ENCODE peak calls at places on chromosomes 2 and 18, in eight cellular contexts. M is adipocyte, T is neural progenitor cell, N is mesendoderm, B is NT2/D1, W is mammary epithelial cell, O is fibroblast of lung, H is Karpas-422. F is an unnamed sample.

GRCh38 chr2:6946722-6947121 is 29.5 kb downstream of the RNF144A start:
- DNase-seq in M (peak; percentile 83), T (no peak), N (no peak), B (no peak), W (peak; percentile 82), O (peak; percentile 94), H (no peak), F (no peak)

GRCh38 chr2:61645911-61646310 is 107.8 kb upstream of the XPO1 start:
- DNase-seq in M (peak; percentile 78), T (no peak), N (no peak), B (no peak), W (peak; percentile 77), O (peak; percentile 95), H (no peak), F (no peak)

GRCh38 chr2:16305191-16305590 is 360.4 kb downstream of the CYRIA start:
- DNase-seq in M (no peak), T (no peak), N (no peak), B (no peak), W (no peak), O (no peak), H (no peak), F (no peak)

GRCh38 chr2:159710601-159711180 is 1.6 kb upstream of the MARCHF7 start:
- DNase-seq in M (no peak), T (no peak), N (peak; percentile 52), B (no peak), W (no peak), O (peak; percentile 77), H (no peak), F (peak; percentile 29)

GRCh38 chr2:85377083-85377482 is 22.5 kb downstream of the ELMOD3 start:
- DNase-seq in M (peak; percentile 40), T (no peak), N (no peak), B (no peak), W (no peak), O (no peak), H (no peak), F (no peak)

GRCh38 chr2:13114391-13114790 is 397.7 kb downstream of the TRIB2 start:
- DNase-seq in M (no peak), T (no peak), N (peak; percentile 60), B (no peak), W (peak; percentile 27), O (peak; percentile 64), H (no peak), F (no peak)

GRCh38 chr2:31079665-31080064 is 58.6 kb downstream of the GALNT14 start:
- DNase-seq in M (no peak), T (peak; percentile 72), N (peak; percentile 57), B (no peak), W (no peak), O (no peak), H (no peak), F (peak; percentile 40)

GRCh38 chr2:145729993-145730770 is 1210.3 kb upstream of the ZEB2 start:
- DNase-seq in M (no peak), T (no peak), N (no peak), B (no peak), W (no peak), O (no peak), H (no peak), F (peak; percentile 47)

GRCh38 chr2:171360905-171361304 is 72.9 kb downstream of the METTL8 start:
- DNase-seq in M (no peak), T (no peak), N (no peak), B (no peak), W (no peak), O (no peak), H (no peak), F (no peak)

GRCh38 chr2:233369897-233370758 is 15.8 kb downstream of the DGKD start:
- DNase-seq in M (no peak), T (no peak), N (no peak), B (no peak), W (no peak), O (no peak), H (no peak), F (no peak)

GRCh38 chr2:121721926-121722325 is 14.7 kb downstream of the NIFK start:
- DNase-seq in M (peak; percentile 93), T (no peak), N (no peak), B (no peak), W (peak; percentile 92), O (peak; percentile 83), H (no peak), F (no peak)

GRCh38 chr2:8882094-8882493 is 44.7 kb upstream of the KIDINS220 start:
- DNase-seq in M (no peak), T (peak; percentile 77), N (peak; percentile 87), B (peak; percentile 46), W (peak; percentile 39), O (no peak), H (peak; percentile 78), F (peak; percentile 41)

GRCh38 chr18:45551417-45551816 is 63.9 kb upstream of the SLC14A2 start:
- DNase-seq in M (no peak), T (no peak), N (no peak), B (no peak), W (no peak), O (no peak), H (no peak), F (no peak)

GRCh38 chr2:197205590-197206215 is 104.9 kb downstream of the ANKRD44 start:
- DNase-seq in M (no peak), T (no peak), N (no peak), B (no peak), W (no peak), O (no peak), H (peak; percentile 60), F (no peak)

GRCh38 chr2:1660656-1661650 is 83.4 kb downstream of the PXDN start:
- DNase-seq in M (no peak), T (no peak), N (no peak), B (no peak), W (no peak), O (no peak), H (no peak), F (no peak)

GRCh38 chr2:222887124-222887523 is 26.3 kb downstream of the ACSL3 start:
- DNase-seq in M (no peak), T (no peak), N (no peak), B (no peak), W (peak; percentile 62), O (peak; percentile 60), H (no peak), F (no peak)

GRCh38 chr2:219627105-219628100 is at the start of gene SLC4A3:
- DNase-seq in M (peak; percentile 74), T (peak; percentile 86), N (peak; percentile 40), B (peak; percentile 22), W (peak; percentile 29), O (peak; percentile 36), H (no peak), F (peak; percentile 17)
- H3K9ac ChIP-seq in M (peak within 1 kb of the TSS; percentile 69), T (no peak within 1 kb of the TSS), N (peak within 1 kb of the TSS; percentile 74), B (peak within 1 kb of the TSS; percentile 72), W (no peak within 1 kb of the TSS), O (peak within 1 kb of the TSS; percentile 23), H (no peak within 1 kb of the TSS), F (peak within 1 kb of the TSS; percentile 78)

GRCh38 chr2:96798733-96799622 is 17.1 kb upstream of the CNNM3 start:
- DNase-seq in M (no peak), T (no peak), N (no peak), B (no peak), W (no peak), O (no peak), H (no peak), F (no peak)
- H3K9ac ChIP-seq in M (no peak overlapping the region), T (no peak overlapping the region), N (no peak overlapping the region), B (no peak overlapping the region), W (no peak overlapping the region), O (no peak overlapping the region), H (no peak overlapping the region), F (no peak overlapping the region)

DNA sequence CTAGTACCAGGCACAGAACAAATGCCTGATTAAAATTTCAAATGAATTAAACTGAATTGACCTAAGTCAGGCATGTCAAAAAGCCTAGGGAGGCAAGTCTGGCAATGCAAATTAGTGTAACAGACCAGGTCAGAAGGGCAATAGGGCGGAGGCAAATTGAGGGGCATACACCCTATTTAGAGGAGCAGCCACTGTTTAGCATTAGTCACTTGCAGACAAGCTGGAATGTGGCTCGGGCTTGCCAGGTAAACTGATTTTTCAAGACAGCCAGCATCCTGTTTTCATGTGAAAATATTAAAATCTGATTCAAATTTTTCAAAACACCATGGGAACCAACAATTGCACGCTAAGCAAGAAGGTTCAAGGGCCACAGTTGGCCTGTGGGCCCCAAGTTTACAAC is 160.2 kb downstream of the EN1 start:
- DNase-seq in M (no peak), T (no peak), N (no peak), B (no peak), W (no peak), O (no peak), H (no peak), F (no peak)
- H3K9ac ChIP-seq in M (no peak overlapping the region), T (no peak overlapping the region), N (no peak overlapping the region), B (no peak overlapping the region), W (no peak overlapping the region), O (no peak overlapping the region), H (no peak overlapping the region), F (no peak overlapping the region)

GRCh38 chr18:11991021-11991770 is 9.9 kb downstream of the IMPA2 start:
- DNase-seq in M (no peak), T (no peak), N (no peak), B (no peak), W (no peak), O (no peak), H (no peak), F (no peak)

GRCh38 chr18:11987527-11987926 is 6.2 kb downstream of the IMPA2 start:
- DNase-seq in M (no peak), T (no peak), N (no peak), B (no peak), W (no peak), O (no peak), H (no peak), F (no peak)

GRCh38 chr18:11990541-11990940 is 9.2 kb downstream of the IMPA2 start:
- DNase-seq in M (no peak), T (no peak), N (no peak), B (no peak), W (no peak), O (no peak), H (no peak), F (no peak)

GRCh38 chr18:11989966-11990380 is 8.7 kb downstream of the IMPA2 start:
- DNase-seq in M (no peak), T (peak; percentile 20), N (peak; percentile 42), B (no peak), W (no peak), O (no peak), H (no peak), F (no peak)

DNA sequence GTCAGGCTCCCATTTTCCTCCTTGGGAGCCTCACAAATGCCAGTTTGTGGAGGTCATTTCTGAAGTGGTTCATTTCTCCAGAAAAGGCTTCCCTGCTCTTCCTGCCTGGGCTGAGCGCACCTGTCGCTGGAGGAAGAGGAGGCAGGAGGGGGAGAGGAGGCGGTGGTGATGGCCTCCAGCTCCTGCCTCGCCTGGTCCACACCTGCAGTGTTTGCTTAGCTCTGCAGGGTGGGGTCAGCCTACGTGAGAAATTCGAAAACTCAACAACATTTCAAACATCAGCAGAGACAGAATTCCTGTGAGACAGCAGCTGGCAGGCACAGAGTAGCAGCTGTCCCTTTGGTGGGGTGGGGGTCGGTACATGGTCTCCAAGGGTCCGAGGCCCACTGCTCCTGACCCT is 7.9 kb downstream of the IMPA2 start:
- DNase-seq in M (no peak), T (no peak), N (no peak), B (no peak), W (no peak), O (no peak), H (no peak), F (no peak)
- H3K9ac ChIP-seq in M (no peak overlapping the region), T (no peak overlapping the region), N (no peak overlapping the region), B (peak overlapping the region; percentile 21), W (no peak overlapping the region), O (no peak overlapping the region), H (no peak overlapping the region), F (no peak overlapping the region)